ENCODE peak calls at places on chromosome 20, in nine cellular contexts. One of them, this sample, is unnamed.

GRCh38 chr20:45867811-45868176 is 10.4 kb downstream of the ZSWIM3 start:
- DNase-seq in H54: peak; percentile 39
- DNase-seq in NCI-H2081 treated with DMSO at 0.1 percent for 48 hours: no peak
- DNase-seq in GM23248: peak; percentile 82
- DNase-seq in caudate nucleus: no peak
- DNase-seq in brain microvascular endothelial cell: no peak
- DNase-seq in A172: peak; percentile 69
- DNase-seq in erythroblast: no peak
- DNase-seq in PC-9: peak; percentile 93
- DNase-seq in this sample: no peak

GRCh38 chr20:5100684-5101347 is 18.9 kb downstream of the PCNA start:
- DNase-seq in NCI-H2081 treated with DMSO at 0.1 percent for 48 hours: no peak
- DNase-seq in H54: peak; percentile 37
- DNase-seq in A172: peak; percentile 78
- DNase-seq in GM23248: peak; percentile 79
- DNase-seq in erythroblast: peak; percentile 81
- DNase-seq in brain microvascular endothelial cell: peak; percentile 64
- DNase-seq in caudate nucleus: peak; percentile 61
- DNase-seq in PC-9: peak; percentile 56
- DNase-seq in this sample: peak; percentile 34

GRCh38 chr20:44646641-44647274 is 4.7 kb downstream of the ADA start:
- DNase-seq in A172: peak; percentile 52
- DNase-seq in PC-9: no peak
- DNase-seq in NCI-H2081 treated with DMSO at 0.1 percent for 48 hours: no peak
- DNase-seq in H54: no peak
- DNase-seq in caudate nucleus: no peak
- DNase-seq in brain microvascular endothelial cell: peak; percentile 63
- DNase-seq in GM23248: peak; percentile 77
- DNase-seq in erythroblast: no peak
- DNase-seq in this sample: peak; percentile 22

GRCh38 chr20:14861028-14861699 is 523.8 kb upstream of the FLRT3 start:
- DNase-seq in erythroblast: no peak
- DNase-seq in A172: no peak
- DNase-seq in GM23248: no peak
- DNase-seq in NCI-H2081 treated with DMSO at 0.1 percent for 48 hours: no peak
- DNase-seq in brain microvascular endothelial cell: no peak
- DNase-seq in H54: no peak
- DNase-seq in PC-9: no peak
- DNase-seq in caudate nucleus: no peak
- DNase-seq in this sample: no peak

GRCh38 chr20:11375368-11375767 is 542.3 kb upstream of the BTBD3 start:
- DNase-seq in brain microvascular endothelial cell: no peak
- DNase-seq in PC-9: no peak
- DNase-seq in caudate nucleus: no peak
- DNase-seq in A172: no peak
- DNase-seq in GM23248: peak; percentile 37
- DNase-seq in erythroblast: no peak
- DNase-seq in H54: no peak
- DNase-seq in NCI-H2081 treated with DMSO at 0.1 percent for 48 hours: no peak
- DNase-seq in this sample: no peak

GRCh38 chr20:25023316-25023715 is 30.8 kb upstream of the APMAP start:
- DNase-seq in erythroblast: peak; percentile 25
- DNase-seq in brain microvascular endothelial cell: no peak
- DNase-seq in NCI-H2081 treated with DMSO at 0.1 percent for 48 hours: no peak
- DNase-seq in H54: no peak
- DNase-seq in A172: no peak
- DNase-seq in PC-9: no peak
- DNase-seq in caudate nucleus: no peak
- DNase-seq in GM23248: no peak
- DNase-seq in this sample: no peak

GRCh38 chr20:24970743-24971142 is 21.7 kb downstream of the CST7 start:
- DNase-seq in GM23248: no peak
- DNase-seq in caudate nucleus: no peak
- DNase-seq in PC-9: no peak
- DNase-seq in brain microvascular endothelial cell: no peak
- DNase-seq in A172: no peak
- DNase-seq in H54: no peak
- DNase-seq in NCI-H2081 treated with DMSO at 0.1 percent for 48 hours: no peak
- DNase-seq in erythroblast: no peak
- DNase-seq in this sample: no peak

GRCh38 chr20:57251344-57251743 is 15.1 kb downstream of the BMP7 start:
- DNase-seq in caudate nucleus: no peak
- DNase-seq in GM23248: no peak
- DNase-seq in A172: peak; percentile 78
- DNase-seq in PC-9: no peak
- DNase-seq in erythroblast: no peak
- DNase-seq in brain microvascular endothelial cell: peak; percentile 24
- DNase-seq in H54: no peak
- DNase-seq in NCI-H2081 treated with DMSO at 0.1 percent for 48 hours: no peak
- DNase-seq in this sample: no peak

GRCh38 chr20:20573797-20574196 is 138.6 kb downstream of the RALGAPA2 start:
- DNase-seq in brain microvascular endothelial cell: no peak
- DNase-seq in NCI-H2081 treated with DMSO at 0.1 percent for 48 hours: no peak
- DNase-seq in caudate nucleus: no peak
- DNase-seq in H54: no peak
- DNase-seq in PC-9: no peak
- DNase-seq in A172: no peak
- DNase-seq in erythroblast: no peak
- DNase-seq in GM23248: no peak
- DNase-seq in this sample: no peak

This sample was measured in GDM1.